ENCODE peak calls at places on chromosomes 7 and 10, in four cellular contexts. P is ELF-1; M is activated CD4-positive, alpha-beta T cell treated with anti-CD3 and anti-CD28 coated beads, Interleukin-2, amount 50 U/mL, for 4 hours; D is nephron progenitor cell. I is an unnamed sample.

GRCh38 chr7:28729276-28729675 is 228.9 kb downstream of the TRIL start:
- DNase-seq in P (no peak), M (no peak), D (peak), I (no peak)

GRCh38 chr7:8133955-8134733 is 127.8 kb downstream of the ICA1 start:
- DNase-seq in D (no peak), P (no peak), M (no peak), I (no peak)

GRCh38 chr7:136045992-136046391 is 68.8 kb upstream of the MTPN start:
- DNase-seq in P (no peak), D (no peak), M (no peak), I (no peak)

GRCh38 chr7:38169862-38170261 is 8.2 kb upstream of the STARD3NL start:
- DNase-seq in P (no peak), D (no peak), M (no peak), I (no peak)

GRCh38 chr7:43196379-43196778 is 83.9 kb downstream of the HECW1 start:
- DNase-seq in P (no peak), D (no peak), M (no peak), I (no peak)

GRCh38 chr10:60382946-60383681 is 6.6 kb downstream of the ANK3 start:
- DNase-seq in M (no peak), D (no peak), P (no peak), I (no peak)

GRCh38 chr10:6120691-6121090 is 31.9 kb downstream of the RBM17 start:
- DNase-seq in M (no peak), D (no peak), P (no peak), I (no peak)

GRCh38 chr7:99422625-99423024 is 13.9 kb downstream of the BUD31 start:
- DNase-seq in P (no peak), M (no peak), D (no peak), I (no peak)

GRCh38 chr10:91409869-91410637 is at the start of gene HECTD2:
- DNase-seq in D (peak), M (peak), P (peak), I (peak)

GRCh38 chr10:86817246-86817645 is 60.8 kb downstream of the BMPR1A start:
- DNase-seq in D (no peak), P (no peak), M (no peak), I (no peak)

GRCh38 chr7:73706122-73707044 is 13.1 kb downstream of the STX1A start:
- DNase-seq in M (no peak), P (no peak), D (no peak), I (no peak)

GRCh38 chr7:42982604-42983115 is 50.5 kb downstream of the MRPL32 start:
- DNase-seq in P (no peak), D (no peak), M (no peak), I (peak)

GRCh38 chr10:91520657-91521056 is 110.5 kb downstream of the HECTD2 start:
- DNase-seq in P (no peak), M (no peak), D (no peak), I (no peak)

GRCh38 chr7:11831727-11832495 is at the start of gene THSD7A:
- DNase-seq in M (no peak), P (peak), D (peak), I (peak)

GRCh38 chr7:39613577-39613976 is 9.8 kb upstream of the RALA start:
- DNase-seq in D (no peak), M (no peak), P (no peak), I (no peak)

GRCh38 chr10:131955591-131956340 is 26.0 kb downstream of the BNIP3 start:
- DNase-seq in M (no peak), P (no peak), D (no peak), I (no peak)

GRCh38 chr10:3525832-3526449 is 259.1 kb downstream of the KLF6 start:
- DNase-seq in D (no peak), M (no peak), P (peak), I (no peak)

GRCh38 chr7:101618207-101618839 is 10.8 kb downstream of the MYL10 start:
- DNase-seq in M (no peak), P (no peak), D (no peak), I (no peak)

GRCh38 chr7:77269360-77270075 is 69.9 kb upstream of the FGL2 start:
- DNase-seq in M (no peak), P (no peak), D (no peak), I (no peak)

GRCh38 chr7:6528401-6529130 is 22.7 kb downstream of the GRID2IP start:
- DNase-seq in P (no peak), D (no peak), M (no peak), I (no peak)

GRCh38 chr10:3769511-3769910 is 15.5 kb downstream of the KLF6 start:
- DNase-seq in D (no peak), P (no peak), M (no peak), I (no peak)

GRCh38 chr10:52213511-52213831 is 100.6 kb upstream of the DKK1 start:
- DNase-seq in D (no peak), M (no peak), P (peak), I (peak)

GRCh38 chr7:154741131-154741530 is 261.8 kb downstream of the PAXIP1 start:
- DNase-seq in D (no peak), M (no peak), P (no peak), I (no peak)

GRCh38 chr7:64045301-64046040 is at the start of gene ZNF727:
- DNase-seq in D (no peak), M (no peak), P (no peak), I (no peak)

GRCh38 chr10:66162560-66163143 is 763.2 kb upstream of the LRRTM3 start:
- DNase-seq in D (no peak), M (no peak), P (peak), I (no peak)

GRCh38 chr7:30285531-30286284 is 1.3 kb downstream of the ZNRF2 start:
- DNase-seq in M (peak), D (peak), P (peak), I (peak)

GRCh38 chr7:127504715-127505114 is 80.7 kb downstream of the GCC1 start:
- DNase-seq in D (peak), P (peak), M (no peak), I (peak)

GRCh38 chr7:108372601-108373000 is 83.6 kb downstream of the NRCAM start:
- DNase-seq in P (no peak), D (no peak), M (no peak), I (no peak)

I was measured in H9.